ENCODE peak calls at places on chromosomes 3 and 15, in ten cellular contexts. One of them, this sample, is unnamed.

GRCh38 chr3:170128259-170128976 is 53.1 kb downstream of the PHC3 start:
- DNase-seq in sigmoid colon: no peak
- DNase-seq in colonic mucosa: no peak
- DNase-seq in upper lobe of left lung: no peak
- DNase-seq in fibroblast of the aortic adventitia: no peak
- DNase-seq in BE2C: no peak
- DNase-seq in thoracic aorta: no peak
- DNase-seq in K562: no peak
- DNase-seq in Peyer's patch: peak
- DNase-seq in endodermal cell: no peak
- DNase-seq in this sample: no peak

GRCh38 chr3:42175841-42176240 is 84.7 kb downstream of the TRAK1 start:
- DNase-seq in thoracic aorta: no peak
- DNase-seq in endodermal cell: no peak
- DNase-seq in upper lobe of left lung: no peak
- DNase-seq in K562: no peak
- DNase-seq in BE2C: no peak
- DNase-seq in colonic mucosa: no peak
- DNase-seq in fibroblast of the aortic adventitia: no peak
- DNase-seq in Peyer's patch: no peak
- DNase-seq in sigmoid colon: no peak
- DNase-seq in this sample: no peak

GRCh38 chr3:32374788-32375595 is 16.7 kb upstream of the CMTM7 start:
- DNase-seq in BE2C: peak
- DNase-seq in endodermal cell: peak
- DNase-seq in upper lobe of left lung: no peak
- DNase-seq in thoracic aorta: no peak
- DNase-seq in Peyer's patch: peak
- DNase-seq in colonic mucosa: peak
- DNase-seq in K562: peak
- DNase-seq in sigmoid colon: peak
- DNase-seq in fibroblast of the aortic adventitia: peak
- DNase-seq in this sample: peak

GRCh38 chr3:100838157-100838556 is 128.9 kb downstream of the TFG start:
- DNase-seq in sigmoid colon: no peak
- DNase-seq in colonic mucosa: no peak
- DNase-seq in endodermal cell: no peak
- DNase-seq in BE2C: no peak
- DNase-seq in K562: no peak
- DNase-seq in thoracic aorta: no peak
- DNase-seq in upper lobe of left lung: no peak
- DNase-seq in fibroblast of the aortic adventitia: no peak
- DNase-seq in Peyer's patch: no peak
- DNase-seq in this sample: no peak

GRCh38 chr3:6287063-6287462 is 573.9 kb upstream of the GRM7 start:
- DNase-seq in K562: no peak
- DNase-seq in upper lobe of left lung: no peak
- DNase-seq in fibroblast of the aortic adventitia: no peak
- DNase-seq in BE2C: no peak
- DNase-seq in Peyer's patch: no peak
- DNase-seq in colonic mucosa: no peak
- DNase-seq in endodermal cell: no peak
- DNase-seq in sigmoid colon: no peak
- DNase-seq in thoracic aorta: no peak
- DNase-seq in this sample: no peak

GRCh38 chr3:120498947-120499346 is 48.2 kb upstream of the FSTL1 start:
- DNase-seq in thoracic aorta: no peak
- DNase-seq in K562: no peak
- DNase-seq in Peyer's patch: no peak
- DNase-seq in endodermal cell: peak
- DNase-seq in BE2C: no peak
- DNase-seq in colonic mucosa: no peak
- DNase-seq in upper lobe of left lung: no peak
- DNase-seq in fibroblast of the aortic adventitia: peak
- DNase-seq in sigmoid colon: peak
- DNase-seq in this sample: peak

GRCh38 chr3:94433811-94434210 is 370.9 kb downstream of the NSUN3 start:
- DNase-seq in endodermal cell: no peak
- DNase-seq in sigmoid colon: no peak
- DNase-seq in Peyer's patch: no peak
- DNase-seq in fibroblast of the aortic adventitia: peak
- DNase-seq in colonic mucosa: no peak
- DNase-seq in K562: no peak
- DNase-seq in BE2C: no peak
- DNase-seq in thoracic aorta: no peak
- DNase-seq in upper lobe of left lung: no peak
- DNase-seq in this sample: no peak

GRCh38 chr3:35664460-35664919 is 25.2 kb downstream of the ARPP21 start:
- DNase-seq in fibroblast of the aortic adventitia: peak
- DNase-seq in endodermal cell: peak
- DNase-seq in thoracic aorta: no peak
- DNase-seq in BE2C: peak
- DNase-seq in colonic mucosa: no peak
- DNase-seq in sigmoid colon: peak
- DNase-seq in Peyer's patch: peak
- DNase-seq in upper lobe of left lung: peak
- DNase-seq in K562: no peak
- DNase-seq in this sample: peak

GRCh38 chr3:162436826-162437225 is 940.2 kb downstream of the OTOL1 start:
- DNase-seq in Peyer's patch: no peak
- DNase-seq in colonic mucosa: no peak
- DNase-seq in endodermal cell: no peak
- DNase-seq in BE2C: no peak
- DNase-seq in fibroblast of the aortic adventitia: no peak
- DNase-seq in K562: no peak
- DNase-seq in upper lobe of left lung: no peak
- DNase-seq in thoracic aorta: no peak
- DNase-seq in sigmoid colon: no peak
- DNase-seq in this sample: no peak

GRCh38 chr3:426056-426455 is 229.5 kb downstream of the CHL1 start:
- DNase-seq in BE2C: no peak
- DNase-seq in K562: no peak
- DNase-seq in fibroblast of the aortic adventitia: no peak
- DNase-seq in upper lobe of left lung: no peak
- DNase-seq in endodermal cell: no peak
- DNase-seq in colonic mucosa: no peak
- DNase-seq in sigmoid colon: no peak
- DNase-seq in Peyer's patch: no peak
- DNase-seq in thoracic aorta: no peak
- DNase-seq in this sample: peak

GRCh38 chr3:44976002-44976815 is at the start of the genes EXOSC7 and ZDHHC3:
- DNase-seq in colonic mucosa: peak
- DNase-seq in Peyer's patch: peak
- DNase-seq in upper lobe of left lung: peak
- DNase-seq in endodermal cell: peak
- DNase-seq in BE2C: peak
- DNase-seq in thoracic aorta: peak
- DNase-seq in fibroblast of the aortic adventitia: peak
- DNase-seq in sigmoid colon: peak
- DNase-seq in K562: peak
- DNase-seq in this sample: no peak

GRCh38 chr3:183895296-183895695 is 10.6 kb upstream of the PARL start:
- DNase-seq in sigmoid colon: no peak
- DNase-seq in thoracic aorta: no peak
- DNase-seq in BE2C: peak
- DNase-seq in K562: peak
- DNase-seq in colonic mucosa: no peak
- DNase-seq in upper lobe of left lung: no peak
- DNase-seq in endodermal cell: peak
- DNase-seq in fibroblast of the aortic adventitia: peak
- DNase-seq in Peyer's patch: peak
- DNase-seq in this sample: no peak

GRCh38 chr3:120039642-120040610 is 54.3 kb downstream of the GSK3B start:
- DNase-seq in thoracic aorta: no peak
- DNase-seq in colonic mucosa: no peak
- DNase-seq in endodermal cell: peak
- DNase-seq in BE2C: peak
- DNase-seq in upper lobe of left lung: no peak
- DNase-seq in fibroblast of the aortic adventitia: no peak
- DNase-seq in Peyer's patch: no peak
- DNase-seq in K562: peak
- DNase-seq in sigmoid colon: no peak
- DNase-seq in this sample: no peak

GRCh38 chr15:39919740-39920509 is at the start of gene GPR176:
- DNase-seq in colonic mucosa: peak
- DNase-seq in endodermal cell: peak
- DNase-seq in fibroblast of the aortic adventitia: peak
- DNase-seq in K562: no peak
- DNase-seq in BE2C: peak
- DNase-seq in upper lobe of left lung: peak
- DNase-seq in Peyer's patch: peak
- DNase-seq in sigmoid colon: peak
- DNase-seq in thoracic aorta: peak
- DNase-seq in this sample: no peak
- H3K4me3 ChIP-seq in colonic mucosa: peak
- H3K4me3 ChIP-seq in endodermal cell: peak
- H3K4me3 ChIP-seq in fibroblast of the aortic adventitia: peak
- H3K4me3 ChIP-seq in K562: peak
- H3K4me3 ChIP-seq in BE2C: peak
- H3K4me3 ChIP-seq in upper lobe of left lung: peak
- H3K4me3 ChIP-seq in Peyer's patch: peak
- H3K4me3 ChIP-seq in sigmoid colon: peak
- H3K4me3 ChIP-seq in thoracic aorta: peak
- H3K4me3 ChIP-seq in this sample: peak

GRCh38 chr3:109774108-109774507 is 436.8 kb upstream of the DPPA4 start:
- DNase-seq in BE2C: no peak
- DNase-seq in fibroblast of the aortic adventitia: no peak
- DNase-seq in endodermal cell: no peak
- DNase-seq in K562: no peak
- DNase-seq in sigmoid colon: no peak
- DNase-seq in upper lobe of left lung: no peak
- DNase-seq in thoracic aorta: no peak
- DNase-seq in Peyer's patch: no peak
- DNase-seq in colonic mucosa: no peak
- DNase-seq in this sample: no peak

GRCh38 chr3:109773006-109773405 is 435.7 kb upstream of the DPPA4 start:
- DNase-seq in Peyer's patch: no peak
- DNase-seq in colonic mucosa: no peak
- DNase-seq in thoracic aorta: no peak
- DNase-seq in sigmoid colon: no peak
- DNase-seq in BE2C: no peak
- DNase-seq in fibroblast of the aortic adventitia: no peak
- DNase-seq in upper lobe of left lung: no peak
- DNase-seq in endodermal cell: no peak
- DNase-seq in K562: no peak
- DNase-seq in this sample: no peak

GRCh38 chr3:109772520-109772919 is 435.2 kb upstream of the DPPA4 start:
- DNase-seq in upper lobe of left lung: no peak
- DNase-seq in endodermal cell: no peak
- DNase-seq in K562: no peak
- DNase-seq in thoracic aorta: no peak
- DNase-seq in sigmoid colon: no peak
- DNase-seq in colonic mucosa: no peak
- DNase-seq in BE2C: no peak
- DNase-seq in fibroblast of the aortic adventitia: peak
- DNase-seq in Peyer's patch: no peak
- DNase-seq in this sample: no peak
- TF ChIP-seq CTCF in upper lobe of left lung: no peak
- TF ChIP-seq CTCF in endodermal cell: no peak
- TF ChIP-seq CTCF in K562: no peak
- TF ChIP-seq CTCF in thoracic aorta: no peak
- TF ChIP-seq CTCF in sigmoid colon: no peak
- TF ChIP-seq CTCF in colonic mucosa: no peak
- TF ChIP-seq CTCF in BE2C: no peak
- TF ChIP-seq CTCF in fibroblast of the aortic adventitia: no peak
- TF ChIP-seq CTCF in Peyer's patch: no peak
- TF ChIP-seq CTCF in this sample: no peak

DNA sequence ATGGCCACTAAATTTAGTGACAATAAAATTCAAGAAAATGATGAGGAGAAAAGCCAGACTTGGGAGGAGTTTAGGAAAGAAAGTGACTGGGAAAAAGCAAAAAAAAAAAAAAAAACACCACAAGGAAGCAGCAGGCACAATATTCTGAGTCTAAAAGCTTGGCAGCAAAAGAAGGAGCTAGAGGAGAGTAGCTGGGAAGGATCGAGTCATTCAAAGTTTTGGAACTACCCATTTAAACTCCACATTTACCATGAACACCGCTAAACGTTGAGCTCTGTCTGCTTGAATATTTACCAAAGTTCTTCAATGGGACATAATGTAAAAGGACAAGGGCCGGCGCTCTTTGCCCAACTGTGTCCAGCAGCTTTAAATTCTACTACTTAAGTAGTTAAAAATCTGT is 481.9 kb downstream of the FOXP1 start:
- DNase-seq in fibroblast of the aortic adventitia: peak
- DNase-seq in K562: no peak
- DNase-seq in colonic mucosa: no peak
- DNase-seq in Peyer's patch: no peak
- DNase-seq in endodermal cell: no peak
- DNase-seq in upper lobe of left lung: no peak
- DNase-seq in thoracic aorta: no peak
- DNase-seq in sigmoid colon: no peak
- DNase-seq in BE2C: no peak
- DNase-seq in this sample: no peak
- H3K4me3 ChIP-seq in fibroblast of the aortic adventitia: peak
- H3K4me3 ChIP-seq in K562: no peak
- H3K4me3 ChIP-seq in colonic mucosa: no peak
- H3K4me3 ChIP-seq in Peyer's patch: no peak
- H3K4me3 ChIP-seq in endodermal cell: no peak
- H3K4me3 ChIP-seq in upper lobe of left lung: no peak
- H3K4me3 ChIP-seq in thoracic aorta: peak
- H3K4me3 ChIP-seq in sigmoid colon: no peak
- H3K4me3 ChIP-seq in BE2C: no peak
- H3K4me3 ChIP-seq in this sample: no peak

GRCh38 chr3:149630806-149631205 is 27.0 kb downstream of the WWTR1 start:
- DNase-seq in BE2C: no peak
- DNase-seq in sigmoid colon: no peak
- DNase-seq in colonic mucosa: no peak
- DNase-seq in upper lobe of left lung: no peak
- DNase-seq in Peyer's patch: no peak
- DNase-seq in K562: no peak
- DNase-seq in endodermal cell: no peak
- DNase-seq in thoracic aorta: no peak
- DNase-seq in fibroblast of the aortic adventitia: no peak
- DNase-seq in this sample: no peak
- TF ChIP-seq CTCF in BE2C: no peak
- TF ChIP-seq CTCF in sigmoid colon: no peak
- TF ChIP-seq CTCF in colonic mucosa: no peak
- TF ChIP-seq CTCF in upper lobe of left lung: no peak
- TF ChIP-seq CTCF in Peyer's patch: no peak
- TF ChIP-seq CTCF in K562: no peak
- TF ChIP-seq CTCF in endodermal cell: no peak
- TF ChIP-seq CTCF in thoracic aorta: no peak
- TF ChIP-seq CTCF in fibroblast of the aortic adventitia: no peak
- TF ChIP-seq CTCF in this sample: no peak

GRCh38 chr3:111861396-111861795 is 2.3 kb downstream of the PHLDB2 start:
- DNase-seq in fibroblast of the aortic adventitia: peak
- DNase-seq in Peyer's patch: no peak
- DNase-seq in colonic mucosa: no peak
- DNase-seq in sigmoid colon: no peak
- DNase-seq in endodermal cell: no peak
- DNase-seq in BE2C: no peak
- DNase-seq in K562: no peak
- DNase-seq in upper lobe of left lung: no peak
- DNase-seq in thoracic aorta: no peak
- DNase-seq in this sample: no peak
- H3K4me3 ChIP-seq in fibroblast of the aortic adventitia: peak
- H3K4me3 ChIP-seq in Peyer's patch: peak
- H3K4me3 ChIP-seq in colonic mucosa: peak
- H3K4me3 ChIP-seq in sigmoid colon: peak
- H3K4me3 ChIP-seq in endodermal cell: peak
- H3K4me3 ChIP-seq in BE2C: no peak
- H3K4me3 ChIP-seq in K562: no peak
- H3K4me3 ChIP-seq in upper lobe of left lung: peak
- H3K4me3 ChIP-seq in thoracic aorta: peak
- H3K4me3 ChIP-seq in this sample: peak

GRCh38 chr3:15693340-15693739 is 91.8 kb downstream of the BTD start:
- DNase-seq in endodermal cell: no peak
- DNase-seq in BE2C: no peak
- DNase-seq in K562: no peak
- DNase-seq in fibroblast of the aortic adventitia: peak
- DNase-seq in sigmoid colon: no peak
- DNase-seq in Peyer's patch: no peak
- DNase-seq in thoracic aorta: no peak
- DNase-seq in upper lobe of left lung: no peak
- DNase-seq in colonic mucosa: no peak
- DNase-seq in this sample: no peak
- TF ChIP-seq CTCF in endodermal cell: peak
- TF ChIP-seq CTCF in BE2C: no peak
- TF ChIP-seq CTCF in K562: no peak
- TF ChIP-seq CTCF in fibroblast of the aortic adventitia: peak
- TF ChIP-seq CTCF in sigmoid colon: peak
- TF ChIP-seq CTCF in Peyer's patch: no peak
- TF ChIP-seq CTCF in thoracic aorta: no peak
- TF ChIP-seq CTCF in upper lobe of left lung: no peak
- TF ChIP-seq CTCF in colonic mucosa: no peak
- TF ChIP-seq CTCF in this sample: peak